ENCODE peak calls at places on chromosome X, in ten cellular contexts. X, I, K, B, F, S, A, C, V and L are unnamed samples.

GRCh38 chrX:40247848-40248622 is 150.3 kb upstream of the BCOR start:
- DNase-seq in I (no peak), A (no peak), K (no peak), V (no peak), C (no peak), S (no peak), F (no peak), X (no peak), B (no peak), L (no peak)

GRCh38 chrX:66676990-66677389 is 38.1 kb upstream of the EDA2R start:
- DNase-seq in X (peak), F (peak), C (no peak), K (no peak), B (no peak), V (no peak), I (peak), S (peak), A (no peak), L (no peak)

GRCh38 chrX:19172741-19173140 is 50.5 kb upstream of the ADGRG2 start:
- DNase-seq in I (no peak), X (no peak), B (no peak), S (no peak), C (no peak), A (no peak), K (no peak), F (no peak), V (no peak), L (no peak)

GRCh38 chrX:117570160-117570559 is 546.5 kb downstream of the KLHL13 start:
- DNase-seq in V (no peak), X (no peak), A (no peak), S (no peak), I (no peak), K (no peak), B (no peak), C (no peak), F (no peak), L (no peak)

GRCh38 chrX:110258552-110258951 is 59.3 kb downstream of the AMMECR1 start:
- DNase-seq in X (peak), K (no peak), V (no peak), A (no peak), F (peak), B (no peak), C (no peak), S (no peak), I (no peak), L (no peak)

GRCh38 chrX:20527458-20528099 is 260.9 kb upstream of the RPS6KA3 start:
- DNase-seq in X (peak), V (no peak), A (no peak), F (peak), I (no peak), B (peak), C (peak), S (peak), K (no peak), L (peak)

GRCh38 chrX:2664497-2664896 is 26.6 kb upstream of the CD99 start:
- DNase-seq in K (no peak), F (peak), I (peak), A (no peak), V (no peak), S (no peak), B (no peak), X (no peak), C (no peak), L (no peak)

GRCh38 chrX:102546818-102547493 is 30.4 kb upstream of the TMSB15A start:
- DNase-seq in C (peak), F (no peak), S (no peak), B (no peak), A (peak), K (no peak), X (no peak), I (no peak), V (no peak), L (no peak)

GRCh38 chrX:130170752-130171445 is 863 bp upstream of the RAB33A start:
- DNase-seq in K (no peak), S (no peak), F (no peak), C (peak), V (no peak), B (peak), I (no peak), A (no peak), X (peak), L (peak)

GRCh38 chrX:2967998-2968909 is 38.1 kb upstream of the ARSH start:
- DNase-seq in I (peak), C (no peak), S (no peak), F (peak), A (no peak), B (peak), X (peak), V (no peak), K (no peak), L (no peak)

GRCh38 chrX:27918799-27919198 is 62.5 kb downstream of the DCAF8L1 start:
- DNase-seq in S (no peak), C (peak), V (no peak), X (peak), F (peak), B (no peak), A (no peak), K (no peak), I (no peak), L (no peak)

GRCh38 chrX:16970977-16971376 is 24.5 kb downstream of the REPS2 start:
- DNase-seq in S (no peak), F (peak), I (no peak), K (no peak), B (no peak), A (no peak), X (peak), C (no peak), V (no peak), L (no peak)

GRCh38 chrX:46587158-46587557 is 13.6 kb downstream of the CHST7 start:
- DNase-seq in I (peak), X (peak), V (no peak), S (no peak), C (no peak), K (no peak), F (peak), B (no peak), A (no peak), L (no peak)

GRCh38 chrX:115650916-115651315 is 89.9 kb downstream of the PLS3 start:
- DNase-seq in S (peak), A (no peak), I (peak), F (peak), K (peak), X (peak), C (peak), B (peak), V (no peak), L (no peak)

GRCh38 chrX:2700405-2701320 is 9.6 kb downstream of the CD99 start:
- DNase-seq in A (no peak), V (no peak), X (no peak), B (no peak), F (no peak), I (no peak), S (no peak), K (no peak), C (no peak), L (no peak)

GRCh38 chrX:41233988-41234387 is 100.0 kb upstream of the DDX3X start:
- DNase-seq in X (peak), S (no peak), I (no peak), C (no peak), V (no peak), A (no peak), K (no peak), F (no peak), B (no peak), L (no peak)

GRCh38 chrX:111168314-111168713 is 72.3 kb downstream of the PAK3 start:
- DNase-seq in K (no peak), I (no peak), F (peak), X (peak), A (no peak), C (peak), S (no peak), V (no peak), B (peak), L (no peak)

GRCh38 chrX:44733931-44734330 is 109.9 kb upstream of the DUSP21 start:
- DNase-seq in F (peak), I (no peak), X (no peak), S (no peak), A (no peak), C (no peak), V (no peak), K (no peak), B (no peak), L (no peak)

GRCh38 chrX:19198448-19198847 is 76.2 kb upstream of the ADGRG2 start:
- DNase-seq in X (no peak), V (no peak), C (no peak), S (no peak), B (no peak), A (no peak), K (no peak), I (no peak), F (no peak), L (no peak)

GRCh38 chrX:19064175-19064574 is 58.1 kb downstream of the ADGRG2 start:
- DNase-seq in I (peak), A (no peak), K (no peak), F (peak), B (no peak), X (peak), S (no peak), C (no peak), V (no peak), L (no peak)

GRCh38 chrX:34584781-34585180 is 72.3 kb downstream of the TMEM47 start:
- DNase-seq in X (no peak), B (no peak), A (no peak), I (no peak), K (no peak), C (no peak), S (no peak), V (no peak), F (no peak), L (no peak)

GRCh38 chrX:119481218-119481875 is 13.1 kb downstream of the SLC25A5 start:
- DNase-seq in S (no peak), X (peak), V (no peak), I (no peak), K (no peak), C (no peak), B (no peak), F (no peak), A (no peak), L (no peak)

GRCh38 chrX:51878056-51878455 is 15.4 kb upstream of the MAGED1 start:
- DNase-seq in V (no peak), C (no peak), K (no peak), F (no peak), B (no peak), X (no peak), I (no peak), S (no peak), A (no peak), L (no peak)

GRCh38 chrX:107684956-107685385 is 56.7 kb downstream of the PRPS1 start:
- DNase-seq in V (no peak), B (peak), I (no peak), S (peak), A (no peak), X (peak), F (no peak), C (no peak), K (peak), L (no peak)

GRCh38 chrX:84865113-84865512 is 138.6 kb upstream of the APOOL start:
- DNase-seq in X (peak), A (no peak), V (no peak), C (peak), B (no peak), F (no peak), I (no peak), S (no peak), K (no peak), L (no peak)

GRCh38 chrX:40420899-40421729 is 159.7 kb upstream of the ATP6AP2 start:
- DNase-seq in F (no peak), V (no peak), K (no peak), I (no peak), B (peak), A (no peak), X (no peak), S (no peak), C (no peak), L (no peak)

GRCh38 chrX:43971966-43972961 is 926 bp downstream of the NDP start:
- DNase-seq in A (no peak), C (no peak), K (no peak), F (peak), B (peak), S (no peak), V (no peak), I (no peak), X (peak), L (no peak)

GRCh38 chrX:74461384-74461783 is 40.1 kb downstream of the SLC16A2 start:
- DNase-seq in X (no peak), S (no peak), B (no peak), K (no peak), V (no peak), C (no peak), A (no peak), I (no peak), F (no peak), L (no peak)

GRCh38 chrX:65587616-65588526 is 53.3 kb upstream of the LAS1L start:
- DNase-seq in B (peak), K (no peak), V (no peak), S (no peak), A (no peak), F (peak), X (peak), I (no peak), C (peak), L (no peak)

GRCh38 chrX:9873952-9874351 is 87.7 kb downstream of the SHROOM2 start:
- DNase-seq in C (peak), V (no peak), I (no peak), F (peak), A (peak), X (peak), S (peak), K (no peak), B (peak), L (peak)

GRCh38 chrX:145673851-145674250 is 143.8 kb upstream of the SLITRK2 start:
- DNase-seq in C (no peak), B (no peak), F (no peak), V (no peak), I (no peak), A (no peak), K (no peak), X (no peak), S (no peak), L (no peak)

GRCh38 chrX:101191217-101191750 is 28.3 kb upstream of the DRP2 start:
- DNase-seq in K (no peak), F (no peak), C (no peak), I (no peak), S (no peak), A (no peak), V (peak), B (no peak), X (peak), L (no peak)

GRCh38 chrX:22691966-22692565 is 307.7 kb upstream of the DDX53 start:
- DNase-seq in F (no peak), I (no peak), A (no peak), B (no peak), V (no peak), S (no peak), X (no peak), C (no peak), K (no peak), L (no peak)

GRCh38 chrX:13579696-13580095 is 10.3 kb downstream of the EGFL6 start:
- DNase-seq in A (no peak), C (no peak), K (no peak), V (no peak), F (no peak), I (no peak), S (no peak), B (no peak), X (no peak), L (no peak)

GRCh38 chrX:43644124-43644701 is 11.9 kb upstream of the MAOA start:
- DNase-seq in B (no peak), S (no peak), K (no peak), C (no peak), I (peak), F (peak), X (peak), V (no peak), A (no peak), L (no peak)

GRCh38 chrX:17842769-17843525 is 18.2 kb downstream of the RAI2 start:
- DNase-seq in K (no peak), X (peak), I (no peak), C (no peak), S (no peak), F (no peak), A (no peak), B (no peak), V (no peak), L (no peak)

GRCh38 chrX:31546130-31546529 is 474.3 kb upstream of the FTHL17 start:
- DNase-seq in A (no peak), S (no peak), B (no peak), C (no peak), I (no peak), X (peak), V (no peak), K (no peak), F (peak), L (no peak)

GRCh38 chrX:41150043-41150442 is 64.8 kb downstream of the USP9X start:
- DNase-seq in C (no peak), I (no peak), F (no peak), K (no peak), X (no peak), V (no peak), B (no peak), A (no peak), S (no peak), L (no peak)

GRCh38 chrX:74505437-74505836 is 84.1 kb downstream of the SLC16A2 start:
- DNase-seq in S (no peak), F (no peak), A (no peak), B (no peak), V (no peak), K (no peak), I (no peak), X (no peak), C (no peak), L (no peak)